ENCODE peak calls at places on chromosomes 12 and 14, in four cellular contexts. One of them, this sample, is unnamed.

GRCh38 chr14:104386281-104386841 is 193.2 kb upstream of the C14orf180 start:
- DNase-seq in endodermal cell: peak; percentile 34
- DNase-seq in brain microvascular endothelial cell: no peak
- DNase-seq in hepatocyte: no peak
- DNase-seq in this sample: no peak

GRCh38 chr12:119229837-119230236 is 51.1 kb downstream of the HSPB8 start:
- DNase-seq in endodermal cell: peak; percentile 94
- DNase-seq in brain microvascular endothelial cell: peak; percentile 66
- DNase-seq in hepatocyte: peak; percentile 69
- DNase-seq in this sample: peak; percentile 23

GRCh38 chr12:46577063-46577776 is 204.6 kb upstream of the SLC38A2 start:
- DNase-seq in hepatocyte: no peak
- DNase-seq in brain microvascular endothelial cell: no peak
- DNase-seq in endodermal cell: no peak
- DNase-seq in this sample: no peak

GRCh38 chr14:71355324-71356201 is 448.3 kb downstream of the PCNX1 start:
- DNase-seq in endodermal cell: no peak
- DNase-seq in hepatocyte: peak; percentile 29
- DNase-seq in brain microvascular endothelial cell: no peak
- DNase-seq in this sample: peak; percentile 75

GRCh38 chr12:107567871-107568619 is 117.6 kb upstream of the PWP1 start:
- DNase-seq in endodermal cell: no peak
- DNase-seq in brain microvascular endothelial cell: no peak
- DNase-seq in hepatocyte: peak; percentile 24
- DNase-seq in this sample: no peak

GRCh38 chr12:98745578-98746391 is 100.7 kb downstream of the APAF1 start:
- DNase-seq in hepatocyte: no peak
- DNase-seq in brain microvascular endothelial cell: no peak
- DNase-seq in endodermal cell: peak; percentile 73
- DNase-seq in this sample: no peak

GRCh38 chr12:591571-592505 is 71.4 kb downstream of the NINJ2 start:
- DNase-seq in endodermal cell: no peak
- DNase-seq in brain microvascular endothelial cell: no peak
- DNase-seq in hepatocyte: no peak
- DNase-seq in this sample: no peak

GRCh38 chr14:104152686-104153398 is 14.5 kb downstream of the KIF26A start:
- DNase-seq in hepatocyte: no peak
- DNase-seq in brain microvascular endothelial cell: no peak
- DNase-seq in endodermal cell: no peak
- DNase-seq in this sample: no peak

GRCh38 chr14:53999061-53999488 is 42.5 kb upstream of the BMP4 start:
- DNase-seq in hepatocyte: peak; percentile 34
- DNase-seq in endodermal cell: no peak
- DNase-seq in brain microvascular endothelial cell: peak; percentile 54
- DNase-seq in this sample: peak; percentile 97

GRCh38 chr12:24222968-24223367 is 273.5 kb upstream of the SOX5 start:
- DNase-seq in endodermal cell: no peak
- DNase-seq in hepatocyte: no peak
- DNase-seq in brain microvascular endothelial cell: peak; percentile 71
- DNase-seq in this sample: peak; percentile 56

GRCh38 chr12:91127296-91127695 is 16.0 kb upstream of the LUM start:
- DNase-seq in hepatocyte: no peak
- DNase-seq in brain microvascular endothelial cell: no peak
- DNase-seq in endodermal cell: no peak
- DNase-seq in this sample: no peak

GRCh38 chr14:94310248-94310647 is 12.9 kb downstream of the SERPINA6 start:
- DNase-seq in endodermal cell: no peak
- DNase-seq in brain microvascular endothelial cell: no peak
- DNase-seq in hepatocyte: no peak
- DNase-seq in this sample: no peak

GRCh38 chr14:52900731-52901130 is 50.1 kb downstream of the FERMT2 start:
- DNase-seq in endodermal cell: no peak
- DNase-seq in brain microvascular endothelial cell: no peak
- DNase-seq in hepatocyte: no peak
- DNase-seq in this sample: no peak

GRCh38 chr12:29333178-29333577 is 47.8 kb downstream of the ERGIC2 start:
- DNase-seq in brain microvascular endothelial cell: no peak
- DNase-seq in hepatocyte: no peak
- DNase-seq in endodermal cell: no peak
- DNase-seq in this sample: peak; percentile 83

GRCh38 chr12:118058881-118059644 is 1.9 kb downstream of the WSB2 start:
- DNase-seq in brain microvascular endothelial cell: peak; percentile 56
- DNase-seq in endodermal cell: no peak
- DNase-seq in hepatocyte: no peak
- DNase-seq in this sample: no peak

GRCh38 chr12:93974252-93974651 is 174.1 kb upstream of the PLXNC1 start:
- DNase-seq in hepatocyte: no peak
- DNase-seq in endodermal cell: no peak
- DNase-seq in brain microvascular endothelial cell: no peak
- DNase-seq in this sample: no peak

GRCh38 chr14:36028218-36028617 is 148.3 kb downstream of the PTCSC3 start:
- DNase-seq in hepatocyte: no peak
- DNase-seq in endodermal cell: no peak
- DNase-seq in brain microvascular endothelial cell: no peak
- DNase-seq in this sample: no peak
- TF ChIP-seq CTCF in hepatocyte: no peak
- TF ChIP-seq CTCF in endodermal cell: peak; percentile 53
- TF ChIP-seq CTCF in brain microvascular endothelial cell: no peak
- TF ChIP-seq CTCF in this sample: no peak

GRCh38 chr12:1918081-1918874 is at the start of gene CACNA2D4:
- DNase-seq in brain microvascular endothelial cell: no peak
- DNase-seq in endodermal cell: peak; percentile 68
- DNase-seq in hepatocyte: peak; percentile 20
- DNase-seq in this sample: peak; percentile 29
- H3K4me3 ChIP-seq in brain microvascular endothelial cell: no peak within 1 kb of the TSS
- H3K4me3 ChIP-seq in endodermal cell: no peak within 1 kb of the TSS
- H3K4me3 ChIP-seq in hepatocyte: no peak within 1 kb of the TSS
- H3K4me3 ChIP-seq in this sample: no peak within 1 kb of the TSS

DNA sequence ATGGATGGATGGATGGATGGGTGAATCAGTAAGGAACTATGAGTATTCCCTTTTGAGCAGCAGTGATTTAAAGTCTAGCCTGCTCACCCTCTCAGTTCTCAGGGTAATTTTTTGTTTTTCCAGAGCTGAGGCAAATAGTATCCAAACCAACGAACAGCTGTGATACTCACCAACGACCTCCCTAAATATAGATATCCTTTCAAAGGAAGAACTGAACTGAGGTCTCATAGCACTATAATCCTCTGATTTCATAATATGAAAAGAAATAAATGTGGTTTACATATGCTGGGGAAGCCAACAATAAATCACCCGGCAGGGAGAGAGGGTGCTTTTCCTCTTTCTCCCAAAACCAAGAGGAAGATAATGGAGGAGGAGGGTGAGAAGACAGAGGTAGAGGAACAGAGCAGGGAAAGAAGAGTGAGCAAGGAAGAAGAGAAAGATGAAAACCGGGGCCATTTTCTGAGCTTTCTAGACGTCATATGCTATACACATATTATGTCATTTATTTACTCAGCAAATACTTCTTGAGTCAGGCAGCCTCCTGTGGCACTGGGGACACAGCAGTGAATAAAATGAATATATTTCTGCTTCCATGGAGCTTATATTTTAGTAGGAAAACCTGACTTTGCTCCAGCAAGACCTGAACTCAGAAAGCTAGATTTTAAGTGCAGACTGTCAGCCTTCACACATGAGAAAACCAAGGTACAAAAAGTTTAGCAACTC is 710.7 kb upstream of the TBX3 start:
- DNase-seq in endodermal cell: no peak
- DNase-seq in hepatocyte: peak; percentile 41
- DNase-seq in brain microvascular endothelial cell: no peak
- DNase-seq in this sample: peak; percentile 27
- TF ChIP-seq CTCF in endodermal cell: no peak
- TF ChIP-seq CTCF in hepatocyte: no peak
- TF ChIP-seq CTCF in brain microvascular endothelial cell: no peak
- TF ChIP-seq CTCF in this sample: no peak

GRCh38 chr12:120239776-120240494 is 25.6 kb downstream of the PXN start:
- DNase-seq in hepatocyte: no peak
- DNase-seq in brain microvascular endothelial cell: no peak
- DNase-seq in endodermal cell: no peak
- DNase-seq in this sample: no peak

GRCh38 chr12:120240495-120240833 is 25.1 kb downstream of the PXN start:
- DNase-seq in endodermal cell: no peak
- DNase-seq in brain microvascular endothelial cell: no peak
- DNase-seq in hepatocyte: no peak
- DNase-seq in this sample: peak; percentile 54

GRCh38 chr12:120238224-120238616 is 27.3 kb downstream of the PXN start:
- DNase-seq in brain microvascular endothelial cell: no peak
- DNase-seq in endodermal cell: no peak
- DNase-seq in hepatocyte: no peak
- DNase-seq in this sample: no peak

GRCh38 chr12:120241561-120242274 is 23.8 kb downstream of the PXN start:
- DNase-seq in endodermal cell: no peak
- DNase-seq in brain microvascular endothelial cell: no peak
- DNase-seq in hepatocyte: no peak
- DNase-seq in this sample: no peak

GRCh38 chr12:120238839-120239445 is 26.6 kb downstream of the PXN start:
- DNase-seq in brain microvascular endothelial cell: no peak
- DNase-seq in endodermal cell: no peak
- DNase-seq in hepatocyte: no peak
- DNase-seq in this sample: no peak
- H3K4me3 ChIP-seq in brain microvascular endothelial cell: no peak overlapping the region
- H3K4me3 ChIP-seq in endodermal cell: no peak overlapping the region
- H3K4me3 ChIP-seq in hepatocyte: no peak overlapping the region
- H3K4me3 ChIP-seq in this sample: no peak overlapping the region